ENCODE peak calls at places on chromosomes 2 and 18, in four cellular contexts. H is NT2/D1, Q is H1, D is HepG2. U is an unnamed sample.

GRCh38 chr2:37711831-37712230 is 40.4 kb upstream of the CDC42EP3 start:
- DNase-seq in H (no peak), D (no peak), Q (no peak), U (no peak)

GRCh38 chr2:208222351-208222750 is 32.5 kb downstream of the IDH1 start:
- DNase-seq in H (no peak), D (no peak), Q (no peak), U (peak)

GRCh38 chr2:159801925-159802324 is 3.9 kb upstream of the CD302 start:
- DNase-seq in Q (no peak), D (no peak), H (no peak), U (no peak)

GRCh38 chr18:38420611-38421010 is 855.0 kb upstream of the CELF4 start:
- DNase-seq in D (no peak), Q (no peak), H (no peak), U (no peak)

GRCh38 chr2:20501974-20502373 is 55.1 kb downstream of the RHOB start:
- DNase-seq in Q (no peak), D (no peak), H (no peak), U (no peak)

GRCh38 chr2:210671065-210671464 is 114.7 kb downstream of the CPS1 start:
- DNase-seq in H (no peak), Q (no peak), D (no peak), U (no peak)

GRCh38 chr18:46260879-46261143 is 156.6 kb downstream of the HAUS1 start:
- DNase-seq in Q (no peak), D (no peak), H (no peak), U (no peak)

GRCh38 chr2:130252880-130253645 is 54.8 kb upstream of the TUBA3E start:
- DNase-seq in D (no peak), Q (no peak), H (no peak), U (no peak)

GRCh38 chr2:71422786-71423185 is 30.6 kb upstream of the DYSF start:
- DNase-seq in D (no peak), H (no peak), Q (no peak), U (no peak)

GRCh38 chr2:44707945-44708645 is 233.4 kb upstream of the SIX3 start:
- DNase-seq in Q (no peak), D (no peak), H (no peak), U (no peak)

GRCh38 chr18:51321696-51322095 is 124.2 kb upstream of the MEX3C start:
- DNase-seq in Q (no peak), D (no peak), H (peak), U (no peak)

GRCh38 chr2:217761645-217762277 is 241.0 kb downstream of the TNS1 start:
- DNase-seq in D (no peak), H (no peak), Q (no peak), U (no peak)

GRCh38 chr18:3265564-3266033 is 3.7 kb downstream of the MYL12B start:
- DNase-seq in D (peak), Q (no peak), H (no peak), U (no peak)

GRCh38 chr2:112814278-112814677 is 22.3 kb downstream of the IL1B start:
- DNase-seq in H (peak), D (peak), Q (peak), U (no peak)

GRCh38 chr18:77918738-77919137 is 669.1 kb downstream of the GALR1 start:
- DNase-seq in D (no peak), H (no peak), Q (no peak), U (no peak)

GRCh38 chr2:207676827-207677354 is 34.5 kb upstream of the CCNYL1 start:
- DNase-seq in Q (no peak), H (no peak), D (peak), U (no peak)

GRCh38 chr2:71578665-71579371 is 125.5 kb downstream of the DYSF start:
- DNase-seq in Q (no peak), H (no peak), D (no peak), U (no peak)

GRCh38 chr2:40543381-40543780 is 91.5 kb upstream of the SLC8A1 start:
- DNase-seq in H (no peak), Q (no peak), D (no peak), U (no peak)

GRCh38 chr2:241728627-241729026 is 5.8 kb upstream of the D2HGDH start:
- DNase-seq in D (no peak), H (no peak), Q (no peak), U (no peak)

GRCh38 chr2:172991036-172991435 is 84.6 kb upstream of the MAP3K20 start:
- DNase-seq in H (no peak), Q (no peak), D (no peak), U (no peak)

GRCh38 chr2:217873371-217873770 is 129.4 kb downstream of the TNS1 start:
- DNase-seq in D (no peak), Q (no peak), H (no peak), U (no peak)

GRCh38 chr2:218406949-218407703 is 7.5 kb downstream of the CTDSP1 start:
- DNase-seq in H (no peak), Q (no peak), D (no peak), U (no peak)

GRCh38 chr2:45651415-45652089 is at the start of gene PRKCE:
- DNase-seq in Q (no peak), H (no peak), D (no peak), U (peak)

GRCh38 chr2:42958036-42958370 is 165.6 kb upstream of the HAAO start:
- DNase-seq in Q (no peak), H (no peak), D (no peak), U (no peak)

GRCh38 chr2:129849559-129850160 is 129.8 kb upstream of the RAB6C start:
- DNase-seq in Q (no peak), H (peak), D (peak), U (peak)

GRCh38 chr18:9561774-9562173 is 52.6 kb downstream of the PPP4R1 start:
- DNase-seq in D (no peak), H (no peak), Q (no peak), U (no peak)

GRCh38 chr2:53450885-53451284 is 316.7 kb upstream of the CHAC2 start:
- DNase-seq in Q (no peak), H (no peak), D (no peak), U (no peak)

GRCh38 chr2:207101984-207102383 is 63.8 kb downstream of the KLF7 start:
- DNase-seq in Q (no peak), D (no peak), H (no peak), U (no peak)

GRCh38 chr2:230184727-230185578 is 34.8 kb downstream of the SP110 start:
- DNase-seq in Q (no peak), D (no peak), H (no peak), U (no peak)

GRCh38 chr2:95300391-95300938 is 3.3 kb downstream of the KCNIP3 start:
- DNase-seq in D (no peak), Q (no peak), H (no peak), U (no peak)

GRCh38 chr2:28209312-28209711 is 183.3 kb upstream of the FOSL2 start:
- DNase-seq in Q (no peak), D (no peak), H (no peak), U (no peak)

GRCh38 chr2:71071681-71072398 is 3.4 kb downstream of the NAGK start:
- DNase-seq in Q (no peak), H (no peak), D (no peak), U (no peak)

GRCh38 chr2:38739524-38739923 is 11.6 kb downstream of the SRSF7 start:
- DNase-seq in H (no peak), Q (no peak), D (no peak), U (no peak)

DNA sequence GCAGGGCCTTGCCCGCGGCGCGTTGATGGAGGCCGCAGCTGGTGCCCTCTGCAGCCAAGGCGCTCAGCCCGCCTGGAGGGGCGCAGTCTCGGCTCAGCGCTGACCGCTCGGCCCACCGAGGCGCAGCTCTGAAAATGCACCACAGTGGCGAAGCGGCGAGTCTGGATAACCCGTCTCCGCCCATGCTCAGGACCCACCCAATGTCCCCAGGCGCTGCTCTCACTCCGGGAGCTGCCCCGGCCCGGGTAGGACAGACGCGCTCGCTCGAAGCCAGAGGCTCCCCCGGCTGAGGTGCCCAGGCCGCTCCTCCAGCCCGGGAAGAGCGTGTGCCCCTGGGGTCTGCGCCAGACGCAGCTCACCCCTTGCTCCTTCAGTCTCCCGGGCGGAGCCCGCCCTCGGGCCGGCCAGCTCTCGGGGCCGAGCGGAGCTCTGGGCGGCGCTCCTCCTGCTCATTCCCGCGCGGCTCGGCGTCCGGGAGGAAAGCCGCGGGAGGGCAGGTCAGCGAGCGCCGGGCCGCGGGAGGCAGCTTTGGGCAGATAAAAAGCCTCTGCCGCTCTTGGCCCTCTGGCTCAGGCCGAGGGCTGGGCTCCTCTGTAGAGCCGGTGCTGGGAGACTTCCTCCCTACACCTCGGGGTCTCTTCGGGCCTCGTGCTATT is 1.6 kb upstream of the TBR1 start:
- DNase-seq in D (peak), H (peak), Q (no peak), U (peak)
- TF ChIP-seq SUZ12 in D (no peak), H (no peak), Q (peak), U (no peak)

GRCh38 chr2:187879491-187879890 is 325.3 kb upstream of the TFPI start:
- DNase-seq in D (no peak), Q (no peak), H (no peak), U (no peak)

GRCh38 chr2:187878096-187878495 is 323.9 kb upstream of the TFPI start:
- DNase-seq in Q (no peak), H (no peak), D (no peak), U (no peak)

GRCh38 chr2:187876554-187876953 is 322.3 kb upstream of the TFPI start:
- DNase-seq in D (no peak), H (no peak), Q (no peak), U (no peak)

GRCh38 chr2:187875836-187876235 is 321.6 kb upstream of the TFPI start:
- DNase-seq in D (no peak), H (no peak), Q (no peak), U (no peak)

DNA sequence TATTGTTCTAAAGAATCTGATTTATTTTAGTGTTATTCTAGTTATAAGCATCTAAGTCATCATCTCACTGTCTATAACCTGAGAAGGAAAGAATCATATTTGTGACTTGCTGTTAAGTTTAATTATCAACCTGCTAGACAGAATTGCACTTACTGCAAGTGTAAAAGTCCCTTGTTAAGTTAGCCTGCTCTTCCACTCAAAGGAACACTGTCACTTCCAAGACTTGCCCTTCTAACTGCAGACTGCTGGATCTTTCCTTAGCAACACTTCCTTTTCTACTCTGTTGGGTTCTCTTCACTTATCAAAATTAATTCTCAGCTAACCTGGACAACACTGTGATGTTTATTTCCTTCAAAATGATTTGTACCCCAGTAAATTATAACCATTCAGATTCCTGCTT is 323.2 kb upstream of the TFPI start:
- DNase-seq in Q (no peak), D (no peak), H (no peak), U (no peak)
- TF ChIP-seq SUZ12 in Q (no peak), D (no peak), H (no peak), U (no peak)

GRCh38 chr18:63511285-63511684 is 30.9 kb upstream of the SERPINB12 start:
- DNase-seq in D (peak), H (peak), Q (peak), U (peak)
- TF ChIP-seq SUZ12 in D (no peak), H (no peak), Q (no peak), U (no peak)

DNA sequence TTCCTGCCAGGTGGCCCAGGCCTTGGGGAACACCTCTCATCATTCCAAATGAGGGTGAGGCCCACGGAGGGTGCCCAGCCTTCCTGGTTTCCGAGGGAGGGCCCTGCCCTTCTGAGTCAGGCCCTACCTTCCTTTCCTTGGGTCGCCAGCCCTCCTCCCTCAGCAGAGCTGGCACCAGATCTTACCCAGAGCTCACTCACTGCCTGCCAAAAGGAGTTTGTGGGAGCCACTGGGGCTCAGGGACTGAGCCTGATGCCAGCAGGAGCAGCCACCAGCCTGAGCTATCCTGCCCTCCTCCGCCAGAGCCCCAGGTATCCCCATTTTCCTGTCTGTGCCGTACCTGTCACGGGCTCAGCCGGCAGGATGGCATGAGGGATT is 64.1 kb downstream of the NRP2 start:
- DNase-seq in Q (no peak), D (no peak), H (no peak), U (no peak)
- TF ChIP-seq SUZ12 in Q (no peak), D (no peak), H (no peak), U (no peak)

GRCh38 chr2:231207734-231208133 is 9.3 kb downstream of the ARMC9 start:
- DNase-seq in D (no peak), Q (no peak), H (no peak), U (no peak)

GRCh38 chr2:231204146-231204545 is 5.7 kb downstream of the ARMC9 start:
- DNase-seq in H (no peak), D (no peak), Q (no peak), U (no peak)

GRCh38 chr2:231201475-231201814 is 3.0 kb downstream of the ARMC9 start:
- DNase-seq in D (no peak), H (no peak), Q (no peak), U (no peak)

GRCh38 chr2:231203087-231203486 is 4.7 kb downstream of the ARMC9 start:
- DNase-seq in D (no peak), Q (no peak), H (no peak), U (no peak)

DNA sequence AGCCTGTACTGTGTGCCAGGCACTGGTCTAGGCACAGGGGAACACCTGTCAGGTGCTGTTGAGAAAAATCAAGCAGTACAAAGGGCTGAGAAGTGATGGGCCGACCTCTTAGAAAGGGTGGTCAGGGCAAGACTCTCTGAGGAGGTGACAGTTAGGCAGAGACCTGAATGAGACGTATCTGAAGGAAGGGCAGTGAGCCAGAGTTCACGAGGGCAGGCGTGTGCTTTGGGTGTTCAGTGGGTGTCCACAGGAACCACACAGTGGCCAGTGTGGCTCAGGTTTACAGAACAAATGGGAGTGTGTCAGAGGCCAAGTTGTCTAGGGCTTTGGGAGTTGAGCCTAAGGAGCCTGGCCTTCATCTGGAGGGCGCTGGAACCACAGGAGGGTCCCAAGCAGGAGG is 6.2 kb downstream of the ARMC9 start:
- DNase-seq in H (no peak), Q (no peak), D (no peak), U (no peak)
- TF ChIP-seq SUZ12 in H (no peak), Q (no peak), D (no peak), U (no peak)

GRCh38 chr2:10285191-10285577 is 17.5 kb upstream of the HPCAL1 start:
- DNase-seq in D (no peak), Q (no peak), H (no peak), U (no peak)

GRCh38 chr2:10282621-10283105 is 20.0 kb upstream of the HPCAL1 start:
- DNase-seq in Q (no peak), D (no peak), H (no peak), U (no peak)

GRCh38 chr2:10284108-10284870 is 18.4 kb upstream of the HPCAL1 start:
- DNase-seq in Q (no peak), D (no peak), H (no peak), U (no peak)

GRCh38 chr2:10281891-10282290 is 20.8 kb upstream of the HPCAL1 start:
- DNase-seq in Q (no peak), D (no peak), H (no peak), U (no peak)

DNA sequence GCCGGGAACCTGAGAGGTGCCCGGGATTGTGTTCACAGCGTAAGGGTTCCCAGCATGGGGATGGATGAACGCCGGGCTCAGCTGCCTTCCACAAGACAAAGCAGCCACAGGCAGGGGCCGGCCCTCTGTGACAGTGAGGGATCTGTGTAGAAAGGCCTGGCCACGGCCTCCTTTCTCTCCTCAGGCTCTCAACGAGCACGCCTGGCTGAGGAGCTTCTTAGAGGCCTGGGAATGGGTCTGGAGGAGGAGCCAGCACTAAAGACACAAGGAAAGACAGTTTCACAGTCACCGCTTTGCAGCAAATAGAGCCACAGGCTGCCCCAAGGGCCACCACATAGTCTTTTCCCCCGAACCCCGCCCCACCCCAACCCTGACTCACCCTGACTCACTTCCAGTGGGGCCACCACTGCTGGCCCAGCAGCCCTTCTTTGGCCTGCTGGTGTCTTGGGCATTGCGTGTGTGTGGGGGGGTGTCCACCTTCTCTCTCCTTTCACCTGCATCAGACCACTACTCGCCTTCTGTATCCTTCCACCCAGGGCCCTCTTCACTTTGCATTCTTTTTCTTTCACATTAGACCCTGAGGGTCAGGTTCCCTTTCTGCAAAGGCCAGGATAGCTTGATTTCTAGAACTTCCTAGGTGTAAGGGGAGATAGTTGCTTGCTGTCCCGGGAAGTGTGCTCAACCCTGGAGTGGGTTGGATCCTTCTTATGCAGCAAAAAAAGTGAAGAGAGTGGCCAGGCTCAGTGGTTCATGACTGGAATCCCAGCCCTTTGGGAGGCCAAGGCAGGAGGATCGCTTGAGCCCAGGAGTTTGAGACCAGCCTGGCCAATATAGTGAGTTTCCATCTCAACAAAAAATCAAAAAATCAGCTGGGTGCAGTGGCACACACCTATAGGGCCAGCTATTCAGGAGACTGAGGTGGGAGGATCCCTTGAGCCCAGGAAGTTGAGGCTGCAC is 19.3 kb upstream of the HPCAL1 start:
- DNase-seq in H (no peak), D (peak), Q (no peak), U (no peak)
- TF ChIP-seq SUZ12 in H (no peak), D (no peak), Q (no peak), U (no peak)

GRCh38 chr2:234864518-234864917 is 87.3 kb upstream of the SH3BP4 start:
- DNase-seq in D (no peak), Q (no peak), H (no peak), U (no peak)
- TF ChIP-seq SUZ12 in D (no peak), Q (no peak), H (no peak), U (no peak)

GRCh38 chr18:69763002-69763401 is 184.7 kb downstream of the CD226 start:
- DNase-seq in D (no peak), H (no peak), Q (no peak), U (no peak)

GRCh38 chr18:69758458-69758857 is 189.2 kb downstream of the CD226 start:
- DNase-seq in Q (no peak), H (no peak), D (no peak), U (no peak)

GRCh38 chr18:69755856-69756496 is 191.7 kb downstream of the CD226 start:
- DNase-seq in H (no peak), Q (no peak), D (no peak), U (no peak)

GRCh38 chr18:69757733-69758132 is 189.9 kb downstream of the CD226 start:
- DNase-seq in H (peak), Q (no peak), D (no peak), U (no peak)

DNA sequence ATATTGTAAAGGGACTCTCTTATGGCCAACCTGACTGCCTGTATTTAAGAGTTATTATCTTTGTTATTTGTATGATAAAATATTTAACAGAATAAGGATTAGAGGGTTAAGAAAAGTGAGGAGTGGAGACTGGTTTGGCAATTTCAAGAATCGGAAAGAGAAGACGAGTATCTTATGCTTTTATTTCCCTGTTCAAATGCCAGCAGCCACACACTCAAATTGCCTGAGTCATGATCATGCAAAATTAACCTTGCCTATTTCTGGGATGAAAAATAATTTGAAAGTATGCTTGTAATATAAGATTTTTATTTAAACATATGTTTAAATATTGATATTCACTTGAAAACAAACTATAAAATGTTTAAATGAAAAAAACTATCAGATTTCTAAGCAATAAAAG is 188.6 kb downstream of the CD226 start:
- DNase-seq in D (no peak), H (no peak), Q (no peak), U (no peak)
- TF ChIP-seq SUZ12 in D (no peak), H (no peak), Q (no peak), U (no peak)

U was measured in HEK293T.